ENCODE peak calls at places on chromosome 14, in six cellular contexts. One of them, this sample, is unnamed.

GRCh38 chr14:62988967-62989366 is 56.3 kb downstream of the KCNH5 start:
- DNase-seq in effector memory CD4-positive, alpha-beta T cell: no peak
- DNase-seq in CD8-positive, alpha-beta memory T cell: no peak
- DNase-seq in fibroblast of mammary gland: peak
- DNase-seq in PC-3: no peak
- DNase-seq in A549: no peak
- DNase-seq in this sample: no peak

GRCh38 chr14:36522972-36523685 is 3.1 kb upstream of the NKX2-1 start:
- DNase-seq in effector memory CD4-positive, alpha-beta T cell: no peak
- DNase-seq in CD8-positive, alpha-beta memory T cell: no peak
- DNase-seq in fibroblast of mammary gland: no peak
- DNase-seq in PC-3: no peak
- DNase-seq in A549: no peak
- DNase-seq in this sample: no peak

GRCh38 chr14:104580961-104581360 is 1.4 kb downstream of the C14orf180 start:
- DNase-seq in effector memory CD4-positive, alpha-beta T cell: no peak
- DNase-seq in CD8-positive, alpha-beta memory T cell: no peak
- DNase-seq in fibroblast of mammary gland: no peak
- DNase-seq in PC-3: no peak
- DNase-seq in A549: no peak
- DNase-seq in this sample: peak

GRCh38 chr14:104827173-104828055 is 26.5 kb downstream of the ZBTB42 start:
- DNase-seq in effector memory CD4-positive, alpha-beta T cell: peak
- DNase-seq in CD8-positive, alpha-beta memory T cell: peak
- DNase-seq in fibroblast of mammary gland: peak
- DNase-seq in PC-3: peak
- DNase-seq in A549: peak
- DNase-seq in this sample: peak

GRCh38 chr14:99316281-99317163 is 44.5 kb upstream of the BCL11B start:
- DNase-seq in effector memory CD4-positive, alpha-beta T cell: no peak
- DNase-seq in CD8-positive, alpha-beta memory T cell: no peak
- DNase-seq in fibroblast of mammary gland: no peak
- DNase-seq in PC-3: no peak
- DNase-seq in A549: peak
- DNase-seq in this sample: no peak

GRCh38 chr14:54025661-54026060 is 69.0 kb upstream of the BMP4 start:
- DNase-seq in effector memory CD4-positive, alpha-beta T cell: no peak
- DNase-seq in CD8-positive, alpha-beta memory T cell: no peak
- DNase-seq in fibroblast of mammary gland: peak
- DNase-seq in PC-3: peak
- DNase-seq in A549: peak
- DNase-seq in this sample: no peak

GRCh38 chr14:87840906-87841305 is 152.1 kb downstream of the GALC start:
- DNase-seq in effector memory CD4-positive, alpha-beta T cell: no peak
- DNase-seq in CD8-positive, alpha-beta memory T cell: no peak
- DNase-seq in fibroblast of mammary gland: no peak
- DNase-seq in PC-3: no peak
- DNase-seq in A549: no peak
- DNase-seq in this sample: no peak

GRCh38 chr14:79278798-79279644 is 932.3 kb downstream of the DIO2 start:
- DNase-seq in effector memory CD4-positive, alpha-beta T cell: no peak
- DNase-seq in CD8-positive, alpha-beta memory T cell: no peak
- DNase-seq in fibroblast of mammary gland: peak
- DNase-seq in PC-3: peak
- DNase-seq in A549: peak
- DNase-seq in this sample: peak

GRCh38 chr14:65223636-65224035 is 121.3 kb upstream of the MAX start:
- DNase-seq in effector memory CD4-positive, alpha-beta T cell: no peak
- DNase-seq in CD8-positive, alpha-beta memory T cell: no peak
- DNase-seq in fibroblast of mammary gland: no peak
- DNase-seq in PC-3: no peak
- DNase-seq in A549: no peak
- DNase-seq in this sample: no peak

DNA sequence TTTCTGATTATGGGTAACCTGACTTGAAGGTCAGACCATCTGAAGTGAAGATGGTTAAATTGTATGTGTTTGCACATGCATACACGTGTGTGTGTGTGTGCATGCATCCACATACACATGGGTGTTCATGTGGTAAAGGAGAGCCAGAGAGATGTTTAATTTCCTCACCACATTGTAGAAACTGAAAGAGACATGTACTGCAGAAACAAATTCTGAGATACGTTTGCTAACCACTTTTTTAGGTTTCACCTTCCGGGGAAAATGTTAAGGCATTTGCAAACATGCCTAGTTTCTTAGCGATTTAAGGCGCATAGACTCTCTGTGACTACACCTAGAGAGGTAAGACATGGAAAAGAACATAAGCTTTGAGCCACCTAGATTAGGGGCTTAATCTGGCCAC is 362.9 kb downstream of the RAD51B start:
- DNase-seq in effector memory CD4-positive, alpha-beta T cell: no peak
- DNase-seq in CD8-positive, alpha-beta memory T cell: no peak
- DNase-seq in fibroblast of mammary gland: no peak
- DNase-seq in PC-3: no peak
- DNase-seq in A549: no peak
- DNase-seq in this sample: no peak
- H3K4me3 ChIP-seq in effector memory CD4-positive, alpha-beta T cell: no peak
- H3K4me3 ChIP-seq in CD8-positive, alpha-beta memory T cell: no peak
- H3K4me3 ChIP-seq in fibroblast of mammary gland: no peak
- H3K4me3 ChIP-seq in PC-3: no peak
- H3K4me3 ChIP-seq in A549: no peak
- H3K4me3 ChIP-seq in this sample: no peak

GRCh38 chr14:24432259-24433131 is 2.7 kb downstream of the KHNYN start:
- DNase-seq in effector memory CD4-positive, alpha-beta T cell: no peak
- DNase-seq in CD8-positive, alpha-beta memory T cell: no peak
- DNase-seq in fibroblast of mammary gland: no peak
- DNase-seq in PC-3: no peak
- DNase-seq in A549: no peak
- DNase-seq in this sample: peak
- H3K4me3 ChIP-seq in effector memory CD4-positive, alpha-beta T cell: no peak
- H3K4me3 ChIP-seq in CD8-positive, alpha-beta memory T cell: no peak
- H3K4me3 ChIP-seq in fibroblast of mammary gland: peak
- H3K4me3 ChIP-seq in PC-3: peak
- H3K4me3 ChIP-seq in A549: no peak
- H3K4me3 ChIP-seq in this sample: no peak

GRCh38 chr14:69574266-69574953 is at the start of gene CCDC177:
- DNase-seq in effector memory CD4-positive, alpha-beta T cell: peak
- DNase-seq in CD8-positive, alpha-beta memory T cell: peak
- DNase-seq in fibroblast of mammary gland: peak
- DNase-seq in PC-3: peak
- DNase-seq in A549: peak
- DNase-seq in this sample: peak
- H3K4me3 ChIP-seq in effector memory CD4-positive, alpha-beta T cell: peak
- H3K4me3 ChIP-seq in CD8-positive, alpha-beta memory T cell: peak
- H3K4me3 ChIP-seq in fibroblast of mammary gland: no peak
- H3K4me3 ChIP-seq in PC-3: peak
- H3K4me3 ChIP-seq in A549: peak
- H3K4me3 ChIP-seq in this sample: peak

GRCh38 chr14:101563654-101564443 is 2.6 kb downstream of the DIO3 start:
- DNase-seq in effector memory CD4-positive, alpha-beta T cell: no peak
- DNase-seq in CD8-positive, alpha-beta memory T cell: no peak
- DNase-seq in fibroblast of mammary gland: no peak
- DNase-seq in PC-3: no peak
- DNase-seq in A549: no peak
- DNase-seq in this sample: no peak
- H3K4me3 ChIP-seq in effector memory CD4-positive, alpha-beta T cell: no peak
- H3K4me3 ChIP-seq in CD8-positive, alpha-beta memory T cell: no peak
- H3K4me3 ChIP-seq in fibroblast of mammary gland: no peak
- H3K4me3 ChIP-seq in PC-3: peak
- H3K4me3 ChIP-seq in A549: peak
- H3K4me3 ChIP-seq in this sample: no peak